ENCODE peak calls at places on chromosomes 16 and 17, in seven cellular contexts. C is GM06990, H is fibroblast of lung, U is BJ, I is GM12878, X is SJSA1, Y is PC-9. K is an unnamed sample.

GRCh38 chr17:673200-673681 is 41.4 kb downstream of the VPS53 start:
- DNase-seq in C (no peak), Y (no peak), H (peak; percentile 61), I (no peak), U (no peak), X (no peak), K (peak; percentile 35)

GRCh38 chr16:1422076-1422475 is 1.5 kb upstream of the UQCC4 start:
- DNase-seq in H (no peak), Y (no peak), X (no peak), C (no peak), I (no peak), U (no peak), K (no peak)

GRCh38 chr16:19241512-19241911 is 44.0 kb upstream of the CLEC19A start:
- DNase-seq in X (no peak), H (no peak), U (no peak), Y (no peak), C (no peak), I (no peak), K (no peak)

GRCh38 chr17:50151937-50152547 is 1.6 kb upstream of the PPP1R9B start:
- DNase-seq in C (peak; percentile 82), I (no peak), U (peak; percentile 44), H (peak; percentile 90), Y (peak; percentile 82), X (peak; percentile 93), K (peak; percentile 93)

GRCh38 chr16:83015871-83016270 is 389.1 kb downstream of the CDH13 start:
- DNase-seq in C (no peak), U (peak; percentile 19), X (no peak), H (no peak), Y (no peak), I (no peak), K (no peak)

GRCh38 chr16:30875881-30876791 is 17.7 kb downstream of the BCL7C start:
- DNase-seq in Y (peak; percentile 29), I (peak; percentile 67), H (no peak), X (no peak), C (peak; percentile 63), U (no peak), K (peak; percentile 1)

GRCh38 chr17:48258317-48258716 is 150.8 kb downstream of the SNX11 start:
- DNase-seq in H (no peak), I (no peak), X (no peak), C (no peak), Y (no peak), U (no peak), K (peak; percentile 62)

GRCh38 chr16:19645557-19645981 is 72.5 kb downstream of the KNOP1 start:
- DNase-seq in Y (peak; percentile 6), I (no peak), X (no peak), C (no peak), U (no peak), H (no peak), K (no peak)

GRCh38 chr17:82830249-82830661 is 9.6 kb downstream of the ZNF750 start:
- DNase-seq in H (peak; percentile 54), C (no peak), U (no peak), Y (no peak), I (no peak), X (no peak), K (no peak)

GRCh38 chr17:62778990-62779681 is 29.0 kb downstream of the MARCHF10 start:
- DNase-seq in U (peak; percentile 91), C (no peak), H (peak; percentile 93), I (no peak), Y (peak; percentile 89), X (no peak), K (peak; percentile 95)

GRCh38 chr17:78924481-78925151 is 571 bp downstream of the TIMP2 start:
- DNase-seq in H (no peak), U (no peak), I (no peak), C (no peak), Y (peak; percentile 27), X (peak; percentile 69), K (no peak)

DNA sequence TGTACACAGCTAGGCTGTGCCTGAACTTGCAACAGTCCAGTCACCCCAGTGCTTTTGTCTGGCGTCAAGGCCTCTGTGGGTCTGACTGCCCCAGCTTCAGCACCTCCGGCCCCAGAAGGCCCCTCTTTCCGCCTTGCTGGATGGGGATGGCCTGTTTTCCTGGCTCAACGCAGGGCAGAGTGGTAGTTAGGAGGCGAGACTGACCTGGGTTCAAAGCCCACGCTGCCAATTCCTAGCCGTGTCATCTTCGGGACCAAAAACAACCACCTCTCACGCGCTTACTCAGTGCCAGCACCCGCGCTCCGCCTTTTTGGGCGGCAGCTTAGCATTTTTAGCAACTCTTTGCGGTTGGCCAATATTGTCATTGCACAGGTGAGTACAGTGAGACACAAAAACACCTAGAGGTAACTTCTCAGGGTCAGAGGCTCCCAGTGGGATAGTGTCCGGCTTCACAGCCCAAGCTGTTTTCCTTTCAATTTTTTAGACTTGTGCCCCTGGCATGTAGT is 4.6 kb downstream of the MYBBP1A start:
- DNase-seq in Y (no peak), X (no peak), H (no peak), C (no peak), I (no peak), U (no peak), K (no peak)
- H3K36me3 ChIP-seq in Y (peaks cover 50% of the 10 kb centered on the region), X (peaks cover 73% of the 10 kb centered on the region), H (peaks cover 20% of the 10 kb centered on the region), C (peaks cover 44% of the 10 kb centered on the region), I (peaks cover 37% of the 10 kb centered on the region), U (peaks cover 43% of the 10 kb centered on the region), K (peaks cover 81% of the 10 kb centered on the region)

DNA sequence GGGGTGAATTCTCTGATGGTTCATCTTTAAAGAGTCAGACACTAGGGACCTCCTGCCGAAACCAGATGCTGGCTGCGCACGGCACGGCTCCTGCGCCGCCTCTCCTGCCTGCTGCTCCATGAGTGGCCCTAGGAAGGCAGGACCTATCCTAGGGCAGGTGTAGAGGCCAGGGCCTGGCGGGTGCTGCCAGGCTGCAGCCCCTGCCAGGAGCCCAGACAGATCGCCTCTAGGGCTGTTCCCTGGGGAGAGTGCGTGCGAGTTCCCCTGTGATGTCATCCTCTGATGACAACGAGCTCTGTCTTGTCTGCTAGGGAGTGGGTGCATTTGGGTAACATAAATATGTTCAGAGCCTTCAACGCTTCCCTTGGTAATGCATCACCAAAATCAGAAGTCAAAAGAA is 23.9 kb downstream of the SLC38A10 start:
- DNase-seq in C (no peak), I (no peak), U (no peak), H (no peak), Y (no peak), X (no peak), K (no peak)
- H3K36me3 ChIP-seq in C (peaks cover 40% of the 10 kb centered on the region), I (peaks cover 11% of the 10 kb centered on the region), U (peaks cover 28% of the 10 kb centered on the region), H (peaks cover 13% of the 10 kb centered on the region), Y (no peaks in the 10 kb centered on the region), X (peaks cover 68% of the 10 kb centered on the region), K (peaks cover 67% of the 10 kb centered on the region)

GRCh38 chr17:45070001-45070400 is 8.9 kb downstream of the NMT1 start:
- DNase-seq in I (no peak), U (no peak), Y (no peak), H (no peak), C (no peak), X (no peak), K (no peak)
- H3K36me3 ChIP-seq in I (peaks cover 6% of the 10 kb centered on the region), U (peaks cover 3% of the 10 kb centered on the region), Y (peaks cover 23% of the 10 kb centered on the region), H (peaks cover 2% of the 10 kb centered on the region), C (peaks cover 8% of the 10 kb centered on the region), X (peaks cover 76% of the 10 kb centered on the region), K (peaks cover 18% of the 10 kb centered on the region)

DNA sequence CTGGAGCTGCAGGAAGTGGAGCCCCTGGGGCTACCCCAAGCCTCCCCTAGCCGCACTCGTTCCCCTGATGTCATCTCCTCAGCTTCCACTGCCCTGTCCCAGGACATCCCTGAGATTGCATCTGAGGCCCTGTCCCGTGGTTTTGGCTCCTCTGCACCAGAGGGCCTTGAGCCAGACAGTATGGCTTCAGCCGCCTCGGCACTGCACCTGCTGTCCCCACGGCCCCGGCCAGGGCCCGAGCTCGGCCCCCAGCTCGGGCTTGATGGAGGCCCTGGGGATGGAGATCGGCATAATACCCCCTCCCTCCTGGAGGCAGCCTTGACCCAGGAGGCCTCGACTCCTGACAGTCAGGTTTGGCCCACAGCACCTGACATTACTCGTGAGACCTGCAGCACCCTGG is 4.1 kb upstream of the NRN1L start:
- DNase-seq in C (no peak), U (no peak), I (no peak), Y (no peak), H (no peak), X (no peak), K (no peak)
- H3K36me3 ChIP-seq in C (peaks cover 74% of the 10 kb centered on the region), U (peaks cover 77% of the 10 kb centered on the region), I (peaks cover 65% of the 10 kb centered on the region), Y (peaks cover 13% of the 10 kb centered on the region), H (peaks cover 64% of the 10 kb centered on the region), X (peaks cover 99% of the 10 kb centered on the region), K (peaks cover 89% of the 10 kb centered on the region)

GRCh38 chr16:69133555-69133954 is 1.1 kb downstream of the UTP4 start:
- DNase-seq in U (no peak), C (no peak), I (no peak), H (no peak), X (no peak), Y (no peak), K (no peak)
- H3K36me3 ChIP-seq in U (peaks cover 2% of the 10 kb centered on the region), C (peaks cover 2% of the 10 kb centered on the region), I (peaks cover 5% of the 10 kb centered on the region), H (peaks cover 9% of the 10 kb centered on the region), X (peaks cover 75% of the 10 kb centered on the region), Y (peaks cover 26% of the 10 kb centered on the region), K (peaks cover 36% of the 10 kb centered on the region)

GRCh38 chr16:23514381-23515152 is 4.3 kb upstream of the GGA2 start:
- DNase-seq in X (no peak), I (no peak), C (no peak), Y (no peak), U (no peak), H (no peak), K (no peak)
- H3K36me3 ChIP-seq in X (peaks cover 12% of the 10 kb centered on the region), I (peaks cover 2% of the 10 kb centered on the region), C (peaks cover 2% of the 10 kb centered on the region), Y (peaks cover 3% of the 10 kb centered on the region), U (peaks cover under 1% of the 10 kb centered on the region), H (peaks cover under 1% of the 10 kb centered on the region), K (peaks cover 21% of the 10 kb centered on the region)

DNA sequence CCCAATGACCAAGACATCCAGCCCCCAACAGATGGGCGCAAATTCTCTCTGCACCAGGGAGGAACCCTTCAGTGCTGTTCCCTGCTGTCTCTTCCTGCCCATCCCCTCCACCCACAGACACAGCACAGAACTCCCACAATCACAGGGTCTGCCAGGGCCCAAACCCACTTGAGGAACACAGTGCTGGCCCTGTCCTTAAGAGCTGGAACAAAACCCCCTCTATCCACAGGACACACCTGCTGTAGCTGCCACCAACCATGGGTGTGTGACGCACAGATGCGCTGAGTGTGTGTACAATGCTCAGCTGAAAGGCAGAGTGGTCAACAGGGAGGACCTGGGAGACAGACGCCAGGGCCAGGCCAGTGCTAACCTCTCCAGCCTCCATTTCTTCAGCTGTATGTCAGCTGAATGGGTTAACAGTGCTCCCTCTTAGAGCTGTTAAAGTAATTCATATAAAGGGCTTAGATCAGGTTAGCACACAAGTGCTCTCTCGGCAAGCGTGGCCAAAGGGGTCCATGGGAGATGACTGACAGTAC is 62.1 kb downstream of the AMFR start:
- DNase-seq in Y (no peak), C (no peak), H (no peak), X (no peak), I (no peak), U (no peak), K (no peak)
- H3K36me3 ChIP-seq in Y (no peaks in the 10 kb centered on the region), C (peaks cover 31% of the 10 kb centered on the region), H (peaks cover 19% of the 10 kb centered on the region), X (peaks cover 58% of the 10 kb centered on the region), I (peaks cover 31% of the 10 kb centered on the region), U (peaks cover 30% of the 10 kb centered on the region), K (peaks cover 64% of the 10 kb centered on the region)

GRCh38 chr16:28151180-28151579 is 60.6 kb downstream of the XPO6 start:
- DNase-seq in X (no peak), C (no peak), I (no peak), H (no peak), U (no peak), Y (no peak), K (no peak)
- H3K36me3 ChIP-seq in X (peaks cover 92% of the 10 kb centered on the region), C (peaks cover 25% of the 10 kb centered on the region), I (peaks cover 24% of the 10 kb centered on the region), H (peaks cover 18% of the 10 kb centered on the region), U (peaks cover 15% of the 10 kb centered on the region), Y (peaks cover 44% of the 10 kb centered on the region), K (peaks cover 35% of the 10 kb centered on the region)

DNA sequence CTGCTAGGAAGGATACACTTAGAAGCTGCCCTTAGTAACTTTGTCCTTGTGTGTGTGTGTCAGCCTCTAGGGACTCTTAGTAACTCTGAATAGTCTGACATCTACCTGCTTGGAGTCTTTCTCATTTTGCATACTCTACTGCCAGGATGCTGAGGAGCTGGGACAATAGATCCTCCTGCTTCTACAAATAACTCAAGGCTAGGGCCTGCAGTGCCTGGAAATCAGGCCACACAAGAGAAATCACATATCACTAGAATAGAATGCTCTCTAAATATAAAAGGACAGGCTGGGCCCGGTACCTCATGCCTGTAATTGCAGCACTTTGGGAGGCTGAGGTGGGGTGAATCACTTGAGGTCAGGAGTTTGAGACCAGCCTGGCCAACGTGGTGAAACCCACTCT is 38.5 kb upstream of the SLC25A19 start:
- DNase-seq in X (no peak), Y (no peak), U (no peak), H (no peak), C (no peak), I (no peak), K (no peak)
- H3K36me3 ChIP-seq in X (peaks cover 47% of the 10 kb centered on the region), Y (no peaks in the 10 kb centered on the region), U (peaks cover 2% of the 10 kb centered on the region), H (peaks cover 5% of the 10 kb centered on the region), C (peaks cover 11% of the 10 kb centered on the region), I (peaks cover 19% of the 10 kb centered on the region), K (peaks cover 37% of the 10 kb centered on the region)

K was measured in mesenchymal stem cell.